ENCODE peak calls at places on chromosomes 13 and 19, in five cellular contexts. O is stimulated activated CD4-positive, alpha-beta T cell treated with anti-CD3 and anti-CD28 coated beads, TNF-alpha, amount 100 ng/mL, for 48 hours; Y is RCC 7860; V is stromal cell of bone marrow; N is ureter. L is an unnamed sample.

GRCh38 chr19:27906081-27906480 is 1306.9 kb downstream of the UQCRFS1 start:
- DNase-seq in O (no peak), Y (no peak), V (no peak), N (no peak), L (no peak)

GRCh38 chr13:38042771-38043170 is 173.2 kb upstream of the TRPC4 start:
- DNase-seq in O (no peak), Y (no peak), V (peak), N (no peak), L (no peak)

GRCh38 chr13:65149687-65150086 is 2080.4 kb downstream of the PCDH9 start:
- DNase-seq in O (no peak), Y (no peak), V (no peak), N (no peak), L (no peak)

GRCh38 chr13:114141261-114141996 is 9.0 kb upstream of the RASA3 start:
- DNase-seq in O (no peak), Y (no peak), V (no peak), N (no peak), L (no peak)

GRCh38 chr19:50718255-50719118 is 1.1 kb downstream of the SHANK1 start:
- DNase-seq in O (no peak), Y (no peak), V (no peak), N (no peak), L (no peak)

GRCh38 chr19:56538761-56539263 is at the start of gene ZFP28:
- DNase-seq in O (peak), Y (no peak), V (no peak), N (peak), L (peak)

GRCh38 chr13:60448907-60449510 is 52.0 kb downstream of the TDRD3 start:
- DNase-seq in O (no peak), Y (no peak), V (peak), N (no peak), L (peak)

GRCh38 chr19:8161135-8161646 is 11.8 kb upstream of the FBN3 start:
- DNase-seq in O (peak), Y (no peak), V (no peak), N (no peak), L (no peak)

GRCh38 chr13:79459906-79460305 is 21.0 kb upstream of the NDFIP2 start:
- DNase-seq in O (no peak), Y (peak), V (no peak), N (no peak), L (no peak)

GRCh38 chr13:101915755-101916107 is 463.3 kb downstream of the ITGBL1 start:
- DNase-seq in O (no peak), Y (no peak), V (no peak), N (no peak), L (no peak)

GRCh38 chr19:1269065-1269477 is at the start of gene CIRBP:
- DNase-seq in O (peak), Y (peak), V (peak), N (peak), L (peak)

GRCh38 chr19:7395360-7395781 is 46.6 kb downstream of the ARHGEF18 start:
- DNase-seq in O (no peak), Y (no peak), V (no peak), N (no peak), L (no peak)

GRCh38 chr13:66665991-66666390 is 564.1 kb downstream of the PCDH9 start:
- DNase-seq in O (no peak), Y (peak), V (peak), N (no peak), L (peak)

GRCh38 chr13:50521750-50522149 is 321.7 kb downstream of the DLEU7 start:
- DNase-seq in O (no peak), Y (no peak), V (no peak), N (no peak), L (peak)

GRCh38 chr13:51769455-51770127 is 34.4 kb downstream of the DHRS12 start:
- DNase-seq in O (no peak), Y (no peak), V (no peak), N (peak), L (no peak)

GRCh38 chr13:77429320-77430142 is 102.6 kb upstream of the MYCBP2 start:
- DNase-seq in O (peak), Y (no peak), V (peak), N (no peak), L (no peak)

GRCh38 chr19:341386-342127 is 3.0 kb downstream of the MIER2 start:
- DNase-seq in O (no peak), Y (no peak), V (no peak), N (no peak), L (no peak)

GRCh38 chr19:30236587-30236986 is 135.6 kb upstream of the ZNF536 start:
- DNase-seq in O (no peak), Y (no peak), V (no peak), N (no peak), L (no peak)

GRCh38 chr13:99829593-99830239 is 141.9 kb downstream of the ZIC5 start:
- DNase-seq in O (no peak), Y (no peak), V (no peak), N (no peak), L (no peak)

GRCh38 chr19:35229601-35230000 is 1.1 kb upstream of the FAM187B start:
- DNase-seq in O (no peak), Y (no peak), V (no peak), N (peak), L (no peak)

GRCh38 chr13:59492030-59492636 is 671.6 kb downstream of the DIAPH3 start:
- DNase-seq in O (no peak), Y (no peak), V (no peak), N (no peak), L (no peak)

GRCh38 chr19:39858541-39858940 is 12.4 kb upstream of the FBL start:
- DNase-seq in O (no peak), Y (no peak), V (no peak), N (no peak), L (no peak)

GRCh38 chr19:21758296-21758695 is 9.1 kb downstream of the ZNF100 start:
- DNase-seq in O (no peak), Y (no peak), V (no peak), N (no peak), L (no peak)

GRCh38 chr13:46404732-46405097 is 17.7 kb upstream of the RUBCNL start:
- DNase-seq in O (no peak), Y (no peak), V (no peak), N (no peak), L (no peak)

GRCh38 chr19:36417752-36418286 is 625 bp downstream of the ZFP82 start:
- DNase-seq in O (no peak), Y (no peak), V (no peak), N (no peak), L (no peak)